ENCODE peak calls at places on chromosomes 2 and 18, in five cellular contexts. One of them, this sample, is unnamed.

GRCh38 chr2:84281510-84281909 is 177.6 kb downstream of the SUCLG1 start:
- DNase-seq in IMR-90: no peak
- DNase-seq in heart left ventricle: no peak
- DNase-seq in thyroid gland: no peak
- DNase-seq in A549: no peak
- DNase-seq in this sample: no peak

GRCh38 chr2:113901943-113902342 is 12.1 kb downstream of the ACTR3 start:
- DNase-seq in heart left ventricle: no peak
- DNase-seq in IMR-90: no peak
- DNase-seq in A549: no peak
- DNase-seq in thyroid gland: no peak
- DNase-seq in this sample: no peak

GRCh38 chr2:14354231-14354630 is 278.3 kb upstream of the LRATD1 start:
- DNase-seq in IMR-90: no peak
- DNase-seq in A549: no peak
- DNase-seq in heart left ventricle: no peak
- DNase-seq in thyroid gland: no peak
- DNase-seq in this sample: no peak

GRCh38 chr18:25075793-25076192 is 276.2 kb downstream of the ZNF521 start:
- DNase-seq in IMR-90: peak
- DNase-seq in A549: no peak
- DNase-seq in heart left ventricle: no peak
- DNase-seq in thyroid gland: no peak
- DNase-seq in this sample: no peak

GRCh38 chr2:110097506-110098220 is 18.0 kb downstream of the MALL start:
- DNase-seq in IMR-90: no peak
- DNase-seq in A549: no peak
- DNase-seq in thyroid gland: no peak
- DNase-seq in heart left ventricle: no peak
- DNase-seq in this sample: peak

GRCh38 chr2:35298493-35298892 is 1057.1 kb upstream of the CRIM1 start:
- DNase-seq in heart left ventricle: no peak
- DNase-seq in thyroid gland: peak
- DNase-seq in A549: no peak
- DNase-seq in IMR-90: no peak
- DNase-seq in this sample: no peak

GRCh38 chr2:241871538-241872312 is 2.2 kb downstream of the RTP5 start:
- DNase-seq in thyroid gland: no peak
- DNase-seq in A549: no peak
- DNase-seq in IMR-90: no peak
- DNase-seq in heart left ventricle: no peak
- DNase-seq in this sample: no peak

GRCh38 chr18:78523850-78524249 is 455.8 kb upstream of the SALL3 start:
- DNase-seq in heart left ventricle: no peak
- DNase-seq in thyroid gland: no peak
- DNase-seq in IMR-90: no peak
- DNase-seq in A549: no peak
- DNase-seq in this sample: no peak

GRCh38 chr18:67966224-67966623 is 449.7 kb upstream of the DSEL start:
- DNase-seq in heart left ventricle: no peak
- DNase-seq in thyroid gland: no peak
- DNase-seq in A549: no peak
- DNase-seq in IMR-90: no peak
- DNase-seq in this sample: no peak

GRCh38 chr2:190342601-190343000 is 788 bp upstream of the INPP1 start:
- DNase-seq in thyroid gland: no peak
- DNase-seq in A549: no peak
- DNase-seq in IMR-90: no peak
- DNase-seq in heart left ventricle: no peak
- DNase-seq in this sample: no peak

GRCh38 chr2:5064687-5065086 is 627.5 kb upstream of the SOX11 start:
- DNase-seq in IMR-90: no peak
- DNase-seq in heart left ventricle: no peak
- DNase-seq in thyroid gland: no peak
- DNase-seq in A549: no peak
- DNase-seq in this sample: no peak

GRCh38 chr2:5057895-5058294 is 634.3 kb upstream of the SOX11 start:
- DNase-seq in thyroid gland: no peak
- DNase-seq in heart left ventricle: no peak
- DNase-seq in A549: no peak
- DNase-seq in IMR-90: no peak
- DNase-seq in this sample: no peak

DNA sequence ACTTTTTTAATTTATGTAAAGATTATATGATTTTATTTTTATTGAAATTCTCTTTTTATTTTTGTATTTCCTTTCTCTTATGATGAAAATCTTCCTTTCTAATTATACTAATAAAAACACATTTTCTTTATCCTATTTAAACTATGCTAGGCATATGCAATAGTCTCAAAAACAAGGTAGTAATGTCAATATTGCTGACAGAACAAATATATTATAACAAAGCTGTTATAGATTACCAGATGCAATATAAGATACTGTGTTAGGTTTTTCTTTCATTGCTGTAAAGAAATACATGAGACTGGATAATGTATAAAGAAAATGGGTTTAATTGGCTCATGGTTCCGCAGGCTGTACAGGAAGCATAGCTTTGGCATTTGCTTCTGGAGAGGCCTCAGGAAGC is 631.2 kb upstream of the SOX11 start:
- DNase-seq in thyroid gland: no peak
- DNase-seq in A549: no peak
- DNase-seq in IMR-90: no peak
- DNase-seq in heart left ventricle: no peak
- DNase-seq in this sample: no peak
- H3K27ac ChIP-seq in thyroid gland: no peak
- H3K27ac ChIP-seq in A549: no peak
- H3K27ac ChIP-seq in IMR-90: no peak
- H3K27ac ChIP-seq in heart left ventricle: no peak
- H3K27ac ChIP-seq in this sample: no peak

GRCh38 chr2:220353897-220354296 is 726.5 kb downstream of the SLC4A3 start:
- DNase-seq in thyroid gland: no peak
- DNase-seq in A549: no peak
- DNase-seq in IMR-90: peak
- DNase-seq in heart left ventricle: no peak
- DNase-seq in this sample: no peak
- TF ChIP-seq POLR2A in thyroid gland: no peak
- TF ChIP-seq POLR2A in A549: no peak
- TF ChIP-seq POLR2A in IMR-90: no peak
- TF ChIP-seq POLR2A in heart left ventricle: no peak
- TF ChIP-seq POLR2A in this sample: no peak

GRCh38 chr2:238155051-238155760 is 3.6 kb upstream of the ERFE start:
- DNase-seq in heart left ventricle: peak
- DNase-seq in thyroid gland: peak
- DNase-seq in IMR-90: peak
- DNase-seq in A549: no peak
- DNase-seq in this sample: no peak
- H3K27ac ChIP-seq in heart left ventricle: peak
- H3K27ac ChIP-seq in thyroid gland: no peak
- H3K27ac ChIP-seq in IMR-90: peak
- H3K27ac ChIP-seq in A549: no peak
- H3K27ac ChIP-seq in this sample: no peak

DNA sequence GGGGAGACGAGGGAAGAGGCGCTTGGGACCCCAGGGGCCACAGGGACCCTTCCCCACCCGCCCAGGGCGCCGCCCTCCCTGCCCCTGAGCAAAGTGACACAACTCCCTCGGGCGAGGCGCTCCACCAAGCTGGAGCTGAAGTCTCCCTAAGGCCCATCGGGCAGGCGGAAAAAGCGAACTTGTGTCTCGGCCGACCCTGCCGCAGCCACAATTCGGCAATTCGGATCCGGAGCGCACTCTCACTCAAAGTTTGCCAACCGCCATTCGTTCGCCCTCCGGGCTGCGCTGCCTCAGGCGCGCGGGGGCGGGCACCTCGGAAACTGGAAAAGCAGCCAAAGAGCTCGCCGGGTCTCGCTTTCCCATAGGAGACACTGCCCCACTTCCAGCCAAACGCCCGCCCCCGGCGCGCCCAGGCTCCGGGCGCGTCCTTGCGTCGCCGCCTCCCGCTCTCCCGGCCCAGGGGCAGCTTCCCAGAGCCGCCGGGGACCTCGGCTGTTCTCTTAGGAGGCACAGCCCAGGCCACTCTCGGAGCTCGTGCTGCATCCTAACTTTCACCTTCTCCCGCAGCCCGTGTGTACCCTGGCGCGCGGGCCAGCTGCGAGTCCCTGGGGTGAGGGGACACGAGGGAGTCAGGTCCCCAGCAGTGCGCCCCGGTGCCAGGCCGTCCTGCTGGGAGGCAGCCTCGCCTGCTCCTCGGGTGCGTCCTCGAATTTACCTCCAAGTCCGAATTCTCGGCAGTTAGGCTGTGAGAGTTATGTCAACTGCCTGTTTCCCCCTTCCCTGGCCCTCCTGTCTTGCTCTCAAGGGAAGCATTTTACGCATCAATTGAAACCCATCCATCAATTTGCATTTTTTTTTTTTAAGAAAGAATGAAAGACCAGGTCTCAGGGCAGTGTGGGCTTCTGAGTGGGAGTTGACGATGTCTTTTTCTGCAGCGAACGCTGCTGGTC is 1.4 kb upstream of the KCTD1 start:
- DNase-seq in thyroid gland: peak
- DNase-seq in heart left ventricle: peak
- DNase-seq in IMR-90: peak
- DNase-seq in A549: peak
- DNase-seq in this sample: no peak
- TF ChIP-seq POLR2A in thyroid gland: peak
- TF ChIP-seq POLR2A in heart left ventricle: no peak
- TF ChIP-seq POLR2A in IMR-90: no peak
- TF ChIP-seq POLR2A in A549: peak
- TF ChIP-seq POLR2A in this sample: no peak

DNA sequence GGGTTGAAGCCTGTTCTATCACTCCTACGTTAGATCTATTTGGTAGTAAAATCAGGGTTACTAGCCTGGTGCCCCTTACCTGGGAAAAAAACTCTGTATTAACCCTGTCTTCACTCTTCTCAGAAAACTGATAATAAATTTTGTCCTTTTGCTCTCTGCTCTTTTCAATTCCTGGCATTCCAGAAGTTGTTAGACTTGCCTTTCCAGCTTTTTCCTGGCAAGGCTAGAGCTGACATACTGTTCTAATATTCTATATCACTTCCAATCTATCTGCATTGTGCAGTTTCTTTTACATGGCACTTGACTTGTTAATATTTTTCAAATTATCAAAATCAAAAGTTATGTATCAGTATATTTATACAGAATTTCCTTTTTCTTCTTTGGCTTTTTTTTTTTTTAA is 162.2 kb downstream of the FIGN start:
- DNase-seq in A549: no peak
- DNase-seq in IMR-90: no peak
- DNase-seq in thyroid gland: no peak
- DNase-seq in heart left ventricle: no peak
- DNase-seq in this sample: no peak
- H3K27ac ChIP-seq in A549: no peak
- H3K27ac ChIP-seq in IMR-90: no peak
- H3K27ac ChIP-seq in thyroid gland: no peak
- H3K27ac ChIP-seq in heart left ventricle: no peak
- H3K27ac ChIP-seq in this sample: no peak

This sample was measured in vagina.